ENCODE peak calls at places on chromosomes 5 and 9, in six cellular contexts. One of them, this sample, is unnamed.

GRCh38 chr9:98851730-98852462 is 44.4 kb downstream of the GALNT12 start:
- DNase-seq in activated CD4-positive, alpha-beta T cell treated with anti-CD3 and anti-CD28 coated beads for 24 hours: no peak
- DNase-seq in SK-N-DZ: no peak
- DNase-seq in occipital lobe: no peak
- DNase-seq in left ventricle myocardium inferior: no peak
- DNase-seq in CD8-positive, alpha-beta memory T cell: no peak
- DNase-seq in this sample: no peak

GRCh38 chr9:5043381-5043780 is 58.3 kb downstream of the JAK2 start:
- DNase-seq in activated CD4-positive, alpha-beta T cell treated with anti-CD3 and anti-CD28 coated beads for 24 hours: no peak
- DNase-seq in SK-N-DZ: no peak
- DNase-seq in occipital lobe: no peak
- DNase-seq in left ventricle myocardium inferior: no peak
- DNase-seq in CD8-positive, alpha-beta memory T cell: no peak
- DNase-seq in this sample: no peak

GRCh38 chr9:129838707-129839259 is 3.5 kb downstream of the USP20 start:
- DNase-seq in activated CD4-positive, alpha-beta T cell treated with anti-CD3 and anti-CD28 coated beads for 24 hours: no peak
- DNase-seq in SK-N-DZ: no peak
- DNase-seq in occipital lobe: no peak
- DNase-seq in left ventricle myocardium inferior: no peak
- DNase-seq in CD8-positive, alpha-beta memory T cell: no peak
- DNase-seq in this sample: no peak

GRCh38 chr5:23025604-23026003 is 172.5 kb upstream of the CDH12 start:
- DNase-seq in activated CD4-positive, alpha-beta T cell treated with anti-CD3 and anti-CD28 coated beads for 24 hours: no peak
- DNase-seq in SK-N-DZ: no peak
- DNase-seq in occipital lobe: no peak
- DNase-seq in left ventricle myocardium inferior: no peak
- DNase-seq in CD8-positive, alpha-beta memory T cell: no peak
- DNase-seq in this sample: no peak

GRCh38 chr9:121440265-121440664 is 59.4 kb downstream of the GGTA1 start:
- DNase-seq in activated CD4-positive, alpha-beta T cell treated with anti-CD3 and anti-CD28 coated beads for 24 hours: no peak
- DNase-seq in SK-N-DZ: no peak
- DNase-seq in occipital lobe: no peak
- DNase-seq in left ventricle myocardium inferior: no peak
- DNase-seq in CD8-positive, alpha-beta memory T cell: no peak
- DNase-seq in this sample: no peak

GRCh38 chr9:97558701-97559101 is 57.2 kb downstream of the TMOD1 start:
- DNase-seq in activated CD4-positive, alpha-beta T cell treated with anti-CD3 and anti-CD28 coated beads for 24 hours: no peak
- DNase-seq in SK-N-DZ: no peak
- DNase-seq in occipital lobe: no peak
- DNase-seq in left ventricle myocardium inferior: no peak
- DNase-seq in CD8-positive, alpha-beta memory T cell: no peak
- DNase-seq in this sample: no peak

GRCh38 chr5:177421046-177421798 is 5.3 kb upstream of the GRK6 start:
- DNase-seq in activated CD4-positive, alpha-beta T cell treated with anti-CD3 and anti-CD28 coated beads for 24 hours: no peak
- DNase-seq in SK-N-DZ: no peak
- DNase-seq in occipital lobe: no peak
- DNase-seq in left ventricle myocardium inferior: no peak
- DNase-seq in CD8-positive, alpha-beta memory T cell: no peak
- DNase-seq in this sample: no peak

GRCh38 chr5:114361724-114362196 is at the start of gene KCNN2:
- DNase-seq in activated CD4-positive, alpha-beta T cell treated with anti-CD3 and anti-CD28 coated beads for 24 hours: no peak
- DNase-seq in SK-N-DZ: peak; percentile 96
- DNase-seq in occipital lobe: peak; percentile 89
- DNase-seq in left ventricle myocardium inferior: peak; percentile 83
- DNase-seq in CD8-positive, alpha-beta memory T cell: no peak
- DNase-seq in this sample: no peak

GRCh38 chr9:128254362-128254761 is 21.4 kb downstream of the GOLGA2 start:
- DNase-seq in activated CD4-positive, alpha-beta T cell treated with anti-CD3 and anti-CD28 coated beads for 24 hours: no peak
- DNase-seq in SK-N-DZ: no peak
- DNase-seq in occipital lobe: no peak
- DNase-seq in left ventricle myocardium inferior: no peak
- DNase-seq in CD8-positive, alpha-beta memory T cell: no peak
- DNase-seq in this sample: no peak

GRCh38 chr5:123091258-123091987 is 2.4 kb downstream of the PRDM6 start:
- DNase-seq in activated CD4-positive, alpha-beta T cell treated with anti-CD3 and anti-CD28 coated beads for 24 hours: no peak
- DNase-seq in SK-N-DZ: peak; percentile 46
- DNase-seq in occipital lobe: no peak
- DNase-seq in left ventricle myocardium inferior: no peak
- DNase-seq in CD8-positive, alpha-beta memory T cell: no peak
- DNase-seq in this sample: no peak

GRCh38 chr5:218457-219289 is 553 bp downstream of the SDHA start:
- DNase-seq in activated CD4-positive, alpha-beta T cell treated with anti-CD3 and anti-CD28 coated beads for 24 hours: no peak
- DNase-seq in SK-N-DZ: peak; percentile 32
- DNase-seq in occipital lobe: no peak
- DNase-seq in left ventricle myocardium inferior: no peak
- DNase-seq in CD8-positive, alpha-beta memory T cell: no peak
- DNase-seq in this sample: peak; percentile 23

GRCh38 chr5:66241136-66241825 is 97.2 kb downstream of the SREK1 start:
- DNase-seq in activated CD4-positive, alpha-beta T cell treated with anti-CD3 and anti-CD28 coated beads for 24 hours: no peak
- DNase-seq in SK-N-DZ: no peak
- DNase-seq in occipital lobe: no peak
- DNase-seq in left ventricle myocardium inferior: no peak
- DNase-seq in CD8-positive, alpha-beta memory T cell: no peak
- DNase-seq in this sample: no peak

GRCh38 chr9:76216161-76216649 is 178.0 kb downstream of the RFK start:
- DNase-seq in activated CD4-positive, alpha-beta T cell treated with anti-CD3 and anti-CD28 coated beads for 24 hours: no peak
- DNase-seq in SK-N-DZ: no peak
- DNase-seq in occipital lobe: no peak
- DNase-seq in left ventricle myocardium inferior: no peak
- DNase-seq in CD8-positive, alpha-beta memory T cell: no peak
- DNase-seq in this sample: no peak

GRCh38 chr5:122283592-122283991 is 28.4 kb upstream of the SNCAIP start:
- DNase-seq in activated CD4-positive, alpha-beta T cell treated with anti-CD3 and anti-CD28 coated beads for 24 hours: no peak
- DNase-seq in SK-N-DZ: no peak
- DNase-seq in occipital lobe: no peak
- DNase-seq in left ventricle myocardium inferior: no peak
- DNase-seq in CD8-positive, alpha-beta memory T cell: no peak
- DNase-seq in this sample: no peak

GRCh38 chr5:139903805-139904565 is 108.4 kb downstream of the PSD2 start:
- DNase-seq in activated CD4-positive, alpha-beta T cell treated with anti-CD3 and anti-CD28 coated beads for 24 hours: no peak
- DNase-seq in SK-N-DZ: peak; percentile 22
- DNase-seq in occipital lobe: peak; percentile 44
- DNase-seq in left ventricle myocardium inferior: no peak
- DNase-seq in CD8-positive, alpha-beta memory T cell: no peak
- DNase-seq in this sample: no peak

GRCh38 chr5:144585716-144586115 is 415.0 kb downstream of the KCTD16 start:
- DNase-seq in activated CD4-positive, alpha-beta T cell treated with anti-CD3 and anti-CD28 coated beads for 24 hours: no peak
- DNase-seq in SK-N-DZ: no peak
- DNase-seq in occipital lobe: no peak
- DNase-seq in left ventricle myocardium inferior: no peak
- DNase-seq in CD8-positive, alpha-beta memory T cell: no peak
- DNase-seq in this sample: no peak

GRCh38 chr9:121204121-121204520 is 2.5 kb upstream of the RAB14 start:
- DNase-seq in activated CD4-positive, alpha-beta T cell treated with anti-CD3 and anti-CD28 coated beads for 24 hours: no peak
- DNase-seq in SK-N-DZ: no peak
- DNase-seq in occipital lobe: no peak
- DNase-seq in left ventricle myocardium inferior: no peak
- DNase-seq in CD8-positive, alpha-beta memory T cell: no peak
- DNase-seq in this sample: no peak

GRCh38 chr9:6656901-6657300 is 11.4 kb upstream of the GLDC start:
- DNase-seq in activated CD4-positive, alpha-beta T cell treated with anti-CD3 and anti-CD28 coated beads for 24 hours: no peak
- DNase-seq in SK-N-DZ: no peak
- DNase-seq in occipital lobe: no peak
- DNase-seq in left ventricle myocardium inferior: no peak
- DNase-seq in CD8-positive, alpha-beta memory T cell: no peak
- DNase-seq in this sample: no peak

GRCh38 chr9:121322037-121322736 is 47.9 kb downstream of the STOM start:
- DNase-seq in activated CD4-positive, alpha-beta T cell treated with anti-CD3 and anti-CD28 coated beads for 24 hours: no peak
- DNase-seq in SK-N-DZ: no peak
- DNase-seq in occipital lobe: no peak
- DNase-seq in left ventricle myocardium inferior: no peak
- DNase-seq in CD8-positive, alpha-beta memory T cell: no peak
- DNase-seq in this sample: no peak

GRCh38 chr5:150065886-150066285 is 20.5 kb downstream of the CSF1R start:
- DNase-seq in activated CD4-positive, alpha-beta T cell treated with anti-CD3 and anti-CD28 coated beads for 24 hours: no peak
- DNase-seq in SK-N-DZ: no peak
- DNase-seq in occipital lobe: no peak
- DNase-seq in left ventricle myocardium inferior: no peak
- DNase-seq in CD8-positive, alpha-beta memory T cell: no peak
- DNase-seq in this sample: no peak

GRCh38 chr5:68287976-68288755 is 72.6 kb downstream of the PIK3R1 start:
- DNase-seq in activated CD4-positive, alpha-beta T cell treated with anti-CD3 and anti-CD28 coated beads for 24 hours: peak; percentile 15
- DNase-seq in SK-N-DZ: peak; percentile 53
- DNase-seq in occipital lobe: peak; percentile 68
- DNase-seq in left ventricle myocardium inferior: peak; percentile 76
- DNase-seq in CD8-positive, alpha-beta memory T cell: peak; percentile 26
- DNase-seq in this sample: peak; percentile 47

GRCh38 chr5:146890733-146891440 is 12.3 kb upstream of the PPP2R2B start:
- DNase-seq in activated CD4-positive, alpha-beta T cell treated with anti-CD3 and anti-CD28 coated beads for 24 hours: no peak
- DNase-seq in SK-N-DZ: no peak
- DNase-seq in occipital lobe: no peak
- DNase-seq in left ventricle myocardium inferior: no peak
- DNase-seq in CD8-positive, alpha-beta memory T cell: no peak
- DNase-seq in this sample: no peak

GRCh38 chr9:134410078-134410834 is 84.0 kb downstream of the RXRA start:
- DNase-seq in activated CD4-positive, alpha-beta T cell treated with anti-CD3 and anti-CD28 coated beads for 24 hours: no peak
- DNase-seq in SK-N-DZ: no peak
- DNase-seq in occipital lobe: no peak
- DNase-seq in left ventricle myocardium inferior: no peak
- DNase-seq in CD8-positive, alpha-beta memory T cell: no peak
- DNase-seq in this sample: no peak

GRCh38 chr9:88980732-88981336 is 10.4 kb upstream of the S1PR3 start:
- DNase-seq in activated CD4-positive, alpha-beta T cell treated with anti-CD3 and anti-CD28 coated beads for 24 hours: no peak
- DNase-seq in SK-N-DZ: no peak
- DNase-seq in occipital lobe: no peak
- DNase-seq in left ventricle myocardium inferior: no peak
- DNase-seq in CD8-positive, alpha-beta memory T cell: no peak
- DNase-seq in this sample: no peak

GRCh38 chr5:19676895-19677294 is 311.1 kb downstream of the CDH18 start:
- DNase-seq in activated CD4-positive, alpha-beta T cell treated with anti-CD3 and anti-CD28 coated beads for 24 hours: no peak
- DNase-seq in SK-N-DZ: no peak
- DNase-seq in occipital lobe: no peak
- DNase-seq in left ventricle myocardium inferior: no peak
- DNase-seq in CD8-positive, alpha-beta memory T cell: no peak
- DNase-seq in this sample: no peak

GRCh38 chr5:17157916-17158529 is 59.4 kb upstream of the BASP1 start:
- DNase-seq in activated CD4-positive, alpha-beta T cell treated with anti-CD3 and anti-CD28 coated beads for 24 hours: no peak
- DNase-seq in SK-N-DZ: no peak
- DNase-seq in occipital lobe: no peak
- DNase-seq in left ventricle myocardium inferior: no peak
- DNase-seq in CD8-positive, alpha-beta memory T cell: no peak
- DNase-seq in this sample: no peak

GRCh38 chr5:96816430-96816939 is 8.7 kb upstream of the ERAP1 start:
- DNase-seq in activated CD4-positive, alpha-beta T cell treated with anti-CD3 and anti-CD28 coated beads for 24 hours: no peak
- DNase-seq in SK-N-DZ: no peak
- DNase-seq in occipital lobe: no peak
- DNase-seq in left ventricle myocardium inferior: no peak
- DNase-seq in CD8-positive, alpha-beta memory T cell: peak; percentile 45
- DNase-seq in this sample: peak; percentile 74

GRCh38 chr9:37433754-37434435 is 11.4 kb downstream of the GRHPR start:
- DNase-seq in activated CD4-positive, alpha-beta T cell treated with anti-CD3 and anti-CD28 coated beads for 24 hours: no peak
- DNase-seq in SK-N-DZ: no peak
- DNase-seq in occipital lobe: peak; percentile 86
- DNase-seq in left ventricle myocardium inferior: no peak
- DNase-seq in CD8-positive, alpha-beta memory T cell: no peak
- DNase-seq in this sample: no peak

GRCh38 chr5:112691758-112692157 is 45.9 kb upstream of the APC start:
- DNase-seq in activated CD4-positive, alpha-beta T cell treated with anti-CD3 and anti-CD28 coated beads for 24 hours: no peak
- DNase-seq in SK-N-DZ: peak; percentile 46
- DNase-seq in occipital lobe: no peak
- DNase-seq in left ventricle myocardium inferior: no peak
- DNase-seq in CD8-positive, alpha-beta memory T cell: no peak
- DNase-seq in this sample: peak; percentile 12

GRCh38 chr5:106680330-106680729 is 990.4 kb downstream of the EFNA5 start:
- DNase-seq in activated CD4-positive, alpha-beta T cell treated with anti-CD3 and anti-CD28 coated beads for 24 hours: no peak
- DNase-seq in SK-N-DZ: no peak
- DNase-seq in occipital lobe: no peak
- DNase-seq in left ventricle myocardium inferior: no peak
- DNase-seq in CD8-positive, alpha-beta memory T cell: no peak
- DNase-seq in this sample: no peak

GRCh38 chr9:129386812-129387177 is 208.7 kb upstream of the IER5L start:
- DNase-seq in activated CD4-positive, alpha-beta T cell treated with anti-CD3 and anti-CD28 coated beads for 24 hours: no peak
- DNase-seq in SK-N-DZ: peak; percentile 98
- DNase-seq in occipital lobe: no peak
- DNase-seq in left ventricle myocardium inferior: no peak
- DNase-seq in CD8-positive, alpha-beta memory T cell: no peak
- DNase-seq in this sample: no peak

GRCh38 chr5:93519737-93520136 is 61.3 kb downstream of the NR2F1-AS1 start:
- DNase-seq in activated CD4-positive, alpha-beta T cell treated with anti-CD3 and anti-CD28 coated beads for 24 hours: no peak
- DNase-seq in SK-N-DZ: no peak
- DNase-seq in occipital lobe: no peak
- DNase-seq in left ventricle myocardium inferior: no peak
- DNase-seq in CD8-positive, alpha-beta memory T cell: no peak
- DNase-seq in this sample: no peak

GRCh38 chr5:16048132-16048531 is 131.5 kb downstream of the MARCHF11 start:
- DNase-seq in activated CD4-positive, alpha-beta T cell treated with anti-CD3 and anti-CD28 coated beads for 24 hours: no peak
- DNase-seq in SK-N-DZ: peak; percentile 93
- DNase-seq in occipital lobe: no peak
- DNase-seq in left ventricle myocardium inferior: no peak
- DNase-seq in CD8-positive, alpha-beta memory T cell: no peak
- DNase-seq in this sample: no peak

GRCh38 chr5:1467341-1468246 is 22.4 kb upstream of the SLC6A3 start:
- DNase-seq in activated CD4-positive, alpha-beta T cell treated with anti-CD3 and anti-CD28 coated beads for 24 hours: no peak
- DNase-seq in SK-N-DZ: no peak
- DNase-seq in occipital lobe: no peak
- DNase-seq in left ventricle myocardium inferior: no peak
- DNase-seq in CD8-positive, alpha-beta memory T cell: no peak
- DNase-seq in this sample: no peak

GRCh38 chr5:134642931-134643530 is 5.6 kb upstream of the SEC24A start:
- DNase-seq in activated CD4-positive, alpha-beta T cell treated with anti-CD3 and anti-CD28 coated beads for 24 hours: no peak
- DNase-seq in SK-N-DZ: no peak
- DNase-seq in occipital lobe: no peak
- DNase-seq in left ventricle myocardium inferior: no peak
- DNase-seq in CD8-positive, alpha-beta memory T cell: no peak
- DNase-seq in this sample: no peak